ENCODE peak calls at places on chromosome 6, in four cellular contexts. One of them, this sample, is unnamed.

GRCh38 chr6:138402833-138403187 is 1.2 kb upstream of the HEBP2 start:
- DNase-seq in GM12878: no peak
- DNase-seq in HepG2: no peak
- DNase-seq in K562: no peak
- DNase-seq in this sample: no peak

GRCh38 chr6:6696867-6697531 is 108.5 kb downstream of the LY86 start:
- DNase-seq in GM12878: no peak
- DNase-seq in HepG2: peak; percentile 29
- DNase-seq in K562: peak; percentile 74
- DNase-seq in this sample: peak; percentile 79

GRCh38 chr6:125480571-125480970 is 178.8 kb upstream of the HDDC2 start:
- DNase-seq in GM12878: no peak
- DNase-seq in HepG2: no peak
- DNase-seq in K562: no peak
- DNase-seq in this sample: no peak

GRCh38 chr6:5180636-5181035 is 80.1 kb downstream of the LYRM4 start:
- DNase-seq in GM12878: no peak
- DNase-seq in HepG2: no peak
- DNase-seq in K562: no peak
- DNase-seq in this sample: no peak

GRCh38 chr6:111230351-111231077 is 143.2 kb downstream of the SLC16A10 start:
- DNase-seq in GM12878: no peak
- DNase-seq in HepG2: no peak
- DNase-seq in K562: no peak
- DNase-seq in this sample: no peak

GRCh38 chr6:119096683-119097310 is 18.3 kb upstream of the FAM184A start:
- DNase-seq in GM12878: no peak
- DNase-seq in HepG2: no peak
- DNase-seq in K562: no peak
- DNase-seq in this sample: no peak

GRCh38 chr6:36963451-36964290 is 9.1 kb downstream of the PI16 start:
- DNase-seq in GM12878: no peak
- DNase-seq in HepG2: no peak
- DNase-seq in K562: no peak
- DNase-seq in this sample: peak; percentile 21

GRCh38 chr6:72554761-72555221 is 67.1 kb upstream of the KCNQ5 start:
- DNase-seq in GM12878: no peak
- DNase-seq in HepG2: no peak
- DNase-seq in K562: no peak
- DNase-seq in this sample: no peak

GRCh38 chr6:75081920-75082319 is 123.9 kb downstream of the COL12A1 start:
- DNase-seq in GM12878: no peak
- DNase-seq in HepG2: no peak
- DNase-seq in K562: no peak
- DNase-seq in this sample: no peak

GRCh38 chr6:89483111-89483720 is 50.3 kb downstream of the ANKRD6 start:
- DNase-seq in GM12878: no peak
- DNase-seq in HepG2: peak; percentile 30
- DNase-seq in K562: no peak
- DNase-seq in this sample: peak; percentile 82

GRCh38 chr6:167058261-167058660 is 59.1 kb downstream of the CEP43 start:
- DNase-seq in GM12878: no peak
- DNase-seq in HepG2: no peak
- DNase-seq in K562: no peak
- DNase-seq in this sample: no peak

GRCh38 chr6:83872386-83873118 is 13.1 kb downstream of the CYB5R4 start:
- DNase-seq in GM12878: no peak
- DNase-seq in HepG2: no peak
- DNase-seq in K562: no peak
- DNase-seq in this sample: no peak

GRCh38 chr6:143772110-143772509 is 71.0 kb upstream of the LTV1 start:
- DNase-seq in GM12878: no peak
- DNase-seq in HepG2: no peak
- DNase-seq in K562: no peak
- DNase-seq in this sample: no peak

GRCh38 chr6:89148016-89148750 is 2.3 kb downstream of the PM20D2 start:
- DNase-seq in GM12878: no peak
- DNase-seq in HepG2: no peak
- DNase-seq in K562: no peak
- DNase-seq in this sample: no peak

GRCh38 chr6:84007871-84008270 is 25.7 kb upstream of the MRAP2 start:
- DNase-seq in GM12878: no peak
- DNase-seq in HepG2: no peak
- DNase-seq in K562: no peak
- DNase-seq in this sample: no peak

GRCh38 chr6:131792091-131792496 is 15.7 kb upstream of the ENPP1 start:
- DNase-seq in GM12878: no peak
- DNase-seq in HepG2: peak; percentile 42
- DNase-seq in K562: no peak
- DNase-seq in this sample: no peak

GRCh38 chr6:160374836-160375560 is 26.8 kb downstream of the SLC22A3 start:
- DNase-seq in GM12878: no peak
- DNase-seq in HepG2: no peak
- DNase-seq in K562: no peak
- DNase-seq in this sample: no peak

GRCh38 chr6:41503841-41504525 is 42.2 kb upstream of the FOXP4 start:
- DNase-seq in GM12878: no peak
- DNase-seq in HepG2: peak; percentile 52
- DNase-seq in K562: no peak
- DNase-seq in this sample: peak; percentile 40

DNA sequence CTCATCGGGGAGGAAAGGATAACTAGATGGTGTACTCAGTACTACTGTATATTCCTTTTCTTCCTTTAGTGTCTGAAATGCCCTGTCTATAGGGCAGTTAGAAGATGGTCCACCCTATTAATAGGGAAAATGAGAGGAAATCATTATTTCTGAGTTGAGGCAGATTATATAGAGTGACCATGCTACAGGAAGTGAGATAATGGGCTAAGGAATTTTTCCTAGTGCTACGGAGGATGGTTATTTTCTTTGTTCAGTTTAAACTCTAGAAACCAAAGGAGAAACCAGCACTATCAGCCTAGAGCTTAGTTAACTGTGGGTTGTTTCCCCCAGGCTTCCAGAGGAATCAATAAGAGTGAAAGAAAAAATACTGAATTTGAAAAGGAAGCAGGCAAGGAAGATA is 499 bp downstream of the TSBP1 start:
- DNase-seq in GM12878: no peak
- DNase-seq in HepG2: no peak
- DNase-seq in K562: no peak
- DNase-seq in this sample: no peak
- TF ChIP-seq NR2C2 in GM12878: no peak
- TF ChIP-seq NR2C2 in HepG2: no peak
- TF ChIP-seq NR2C2 in K562: no peak
- TF ChIP-seq NR2C2 in this sample: no peak

GRCh38 chr6:13480631-13481501 is 6.5 kb downstream of the GFOD1 start:
- DNase-seq in GM12878: no peak
- DNase-seq in HepG2: no peak
- DNase-seq in K562: no peak
- DNase-seq in this sample: no peak
- TF ChIP-seq NR2C2 in GM12878: no peak
- TF ChIP-seq NR2C2 in HepG2: no peak
- TF ChIP-seq NR2C2 in K562: no peak
- TF ChIP-seq NR2C2 in this sample: no peak

GRCh38 chr6:67212584-67212983 is 1422.5 kb upstream of the ADGRB3 start:
- DNase-seq in GM12878: no peak
- DNase-seq in HepG2: no peak
- DNase-seq in K562: no peak
- DNase-seq in this sample: no peak

DNA sequence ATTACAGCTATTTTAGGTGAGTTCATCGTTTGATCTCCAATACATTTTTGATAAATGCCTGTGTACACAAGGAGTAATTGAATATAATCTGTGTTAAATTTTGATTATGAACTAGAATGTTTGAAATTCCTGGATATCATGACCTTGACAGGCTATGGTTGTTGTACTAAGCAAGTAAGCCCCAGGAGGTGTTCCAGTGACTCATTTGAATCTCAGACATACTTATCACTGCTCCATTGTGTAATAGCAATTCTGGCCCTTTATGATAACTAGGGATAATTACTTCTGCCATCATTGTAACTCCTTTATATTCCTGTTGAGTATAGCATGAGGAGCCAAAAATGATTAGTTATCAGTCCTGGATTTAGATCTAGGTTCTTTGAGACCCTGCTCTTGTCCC is 1424.6 kb upstream of the ADGRB3 start:
- DNase-seq in GM12878: no peak
- DNase-seq in HepG2: no peak
- DNase-seq in K562: no peak
- DNase-seq in this sample: no peak
- TF ChIP-seq NR2C2 in GM12878: no peak
- TF ChIP-seq NR2C2 in HepG2: no peak
- TF ChIP-seq NR2C2 in K562: no peak
- TF ChIP-seq NR2C2 in this sample: no peak

GRCh38 chr6:127933137-127933536 is 32.3 kb upstream of the THEMIS start:
- DNase-seq in GM12878: no peak
- DNase-seq in HepG2: no peak
- DNase-seq in K562: no peak
- DNase-seq in this sample: no peak
- TF ChIP-seq NR2C2 in GM12878: no peak
- TF ChIP-seq NR2C2 in HepG2: no peak
- TF ChIP-seq NR2C2 in K562: no peak
- TF ChIP-seq NR2C2 in this sample: no peak

GRCh38 chr6:121205569-121205968 is 128.7 kb downstream of the TBC1D32 start:
- DNase-seq in GM12878: no peak
- DNase-seq in HepG2: no peak
- DNase-seq in K562: no peak
- DNase-seq in this sample: no peak

GRCh38 chr6:121216928-121217327 is 117.4 kb downstream of the TBC1D32 start:
- DNase-seq in GM12878: no peak
- DNase-seq in HepG2: no peak
- DNase-seq in K562: no peak
- DNase-seq in this sample: no peak

DNA sequence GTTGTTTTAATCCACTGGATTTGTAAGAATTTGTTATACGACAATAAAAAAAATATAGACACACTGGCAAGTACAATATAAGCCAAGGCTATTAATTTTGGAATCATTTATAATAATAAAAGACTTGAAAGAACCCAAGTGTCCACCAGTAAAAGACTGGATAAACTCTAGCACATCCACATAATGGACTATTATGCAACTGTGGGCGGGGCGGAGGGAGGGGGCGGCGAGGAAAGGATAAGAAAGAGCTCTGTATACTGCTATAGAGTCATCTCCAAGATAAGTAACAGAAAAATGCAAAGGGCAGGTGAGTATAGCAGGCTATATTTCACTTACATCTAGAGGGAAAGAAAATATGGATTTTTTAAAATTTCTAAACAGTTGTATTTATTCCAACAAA is 123.3 kb downstream of the TBC1D32 start:
- DNase-seq in GM12878: no peak
- DNase-seq in HepG2: no peak
- DNase-seq in K562: no peak
- DNase-seq in this sample: no peak
- TF ChIP-seq NR2C2 in GM12878: no peak
- TF ChIP-seq NR2C2 in HepG2: no peak
- TF ChIP-seq NR2C2 in K562: no peak
- TF ChIP-seq NR2C2 in this sample: no peak

This sample was measured in WTC11.